ENCODE peak calls at places on chromosomes 5 and 9, in seven cellular contexts. D is HTR-8/SVneo; T is stimulated activated CD8-positive, alpha-beta memory T cell treated with anti-CD3 and anti-CD28 coated beads, Interleukin-7, amount 100 ng/mL, for 24 hours; C is tibial artery; M is MV-4-11; V is activated T-cell treated with anti-CD3 and anti-CD28 coated beads for 1 hour; L is HCEC 1CT. W is an unnamed sample.

GRCh38 chr9:131470581-131470991 is 32.1 kb upstream of the POMT1 start:
- DNase-seq in D (no peak), T (no peak), C (peak), M (no peak), V (no peak), L (no peak), W (no peak)

GRCh38 chr9:133342570-133342969 is 5.4 kb downstream of the MED22 start:
- DNase-seq in D (no peak), T (no peak), C (no peak), M (no peak), V (no peak), L (no peak), W (no peak)

GRCh38 chr9:83775932-83776331 is 41.6 kb downstream of the GKAP1 start:
- DNase-seq in D (no peak), T (no peak), C (no peak), M (no peak), V (no peak), L (no peak), W (peak)

GRCh38 chr5:133081036-133081435 is 29.2 kb downstream of the HSPA4 start:
- DNase-seq in D (no peak), T (no peak), C (no peak), M (no peak), V (no peak), L (no peak), W (no peak)

GRCh38 chr9:250039-250438 is 35.4 kb downstream of the DOCK8 start:
- DNase-seq in D (no peak), T (no peak), C (no peak), M (no peak), V (no peak), L (no peak), W (no peak)

GRCh38 chr5:96331681-96332361 is 101.2 kb downstream of the PCSK1 start:
- DNase-seq in D (no peak), T (no peak), C (no peak), M (no peak), V (no peak), L (no peak), W (no peak)

GRCh38 chr5:149748471-149749094 is 18.5 kb downstream of the PPARGC1B start:
- DNase-seq in D (no peak), T (no peak), C (peak), M (no peak), V (no peak), L (peak), W (no peak)

GRCh38 chr5:72130342-72130741 is 23.1 kb downstream of the MAP1B start:
- DNase-seq in D (no peak), T (no peak), C (no peak), M (no peak), V (no peak), L (no peak), W (no peak)

GRCh38 chr5:691817-692529 is 1.2 kb downstream of the TPPP start:
- DNase-seq in D (no peak), T (no peak), C (no peak), M (no peak), V (no peak), L (no peak), W (no peak)

GRCh38 chr9:121503443-121503842 is 3.8 kb upstream of the GGTA1 start:
- DNase-seq in D (no peak), T (no peak), C (peak), M (peak), V (no peak), L (no peak), W (no peak)

GRCh38 chr5:35345222-35345621 is 114.9 kb upstream of the PRLR start:
- DNase-seq in D (no peak), T (no peak), C (no peak), M (no peak), V (no peak), L (no peak), W (no peak)

GRCh38 chr9:111232997-111233790 is 96.8 kb downstream of the OR2K2 start:
- DNase-seq in D (peak), T (no peak), C (no peak), M (no peak), V (no peak), L (no peak), W (no peak)

GRCh38 chr5:136809382-136809781 is 444.0 kb upstream of the TRPC7 start:
- DNase-seq in D (no peak), T (no peak), C (no peak), M (no peak), V (no peak), L (no peak), W (no peak)

GRCh38 chr5:60960591-60960990 is 15.6 kb downstream of the NDUFAF2 start:
- DNase-seq in D (no peak), T (no peak), C (no peak), M (no peak), V (no peak), L (peak), W (peak)

GRCh38 chr9:108014353-108014752 is 524.8 kb upstream of the KLF4 start:
- DNase-seq in D (no peak), T (no peak), C (no peak), M (no peak), V (no peak), L (no peak), W (no peak)

GRCh38 chr5:80408475-80408875 is 611 bp downstream of the ZFYVE16 start:
- DNase-seq in D (peak), T (peak), C (peak), M (peak), V (peak), L (peak), W (peak)

GRCh38 chr9:81032030-81032572 is 657.2 kb downstream of the TLE1 start:
- DNase-seq in D (peak), T (no peak), C (peak), M (peak), V (no peak), L (peak), W (peak)